ENCODE peak calls at places on chromosome 3, in six cellular contexts. G is fibroblast of pulmonary artery, N is kidney, B is fibroblast of lung, R is dorsolateral prefrontal cortex, S is RWPE1. M is an unnamed sample.

GRCh38 chr3:126292318-126293070 is 64.7 kb downstream of the KLF15 start:
- DNase-seq in S (no peak), R (no peak), B (no peak), G (no peak), N (no peak), M (no peak)

GRCh38 chr3:106428565-106428994 is 559.8 kb upstream of the CBLB start:
- DNase-seq in S (peak; percentile 79), N (no peak), B (peak; percentile 99), R (no peak), G (peak; percentile 98), M (peak; percentile 97)

GRCh38 chr3:12884104-12884742 is 42.9 kb upstream of the RPL32 start:
- DNase-seq in N (peak; percentile 80), B (peak; percentile 24), G (no peak), R (peak; percentile 78), S (no peak), M (no peak)

GRCh38 chr3:10980216-10980799 is 12.2 kb upstream of the SLC6A1 start:
- DNase-seq in N (no peak), S (no peak), B (no peak), G (no peak), R (no peak), M (no peak)

GRCh38 chr3:106508331-106508893 is 639.6 kb upstream of the CBLB start:
- DNase-seq in B (no peak), S (no peak), G (no peak), N (no peak), R (no peak), M (peak; percentile 18)

GRCh38 chr3:182683335-182684257 is 109.7 kb upstream of the ATP11B start:
- DNase-seq in G (peak; percentile 82), N (no peak), R (no peak), B (peak; percentile 75), S (peak; percentile 73), M (peak; percentile 78)

GRCh38 chr3:40096561-40097506 is 212.7 kb upstream of the EIF1B start:
- DNase-seq in S (no peak), R (peak; percentile 54), B (no peak), N (no peak), G (no peak), M (no peak)

GRCh38 chr3:113018461-113019181 is 27.8 kb downstream of the GTPBP8 start:
- DNase-seq in N (no peak), G (peak; percentile 42), B (peak; percentile 27), R (no peak), S (peak; percentile 11), M (peak; percentile 34)

GRCh38 chr3:46710229-46710628 is 7.4 kb downstream of the PRSS50 start:
- DNase-seq in S (no peak), B (no peak), G (no peak), N (no peak), R (peak; percentile 33), M (no peak)

GRCh38 chr3:52041118-52041847 is 15.1 kb downstream of the DUSP7 start:
- DNase-seq in S (no peak), B (no peak), N (peak; percentile 58), R (peak; percentile 85), G (no peak), M (no peak)

GRCh38 chr3:3258281-3258680 is 78.8 kb upstream of the CRBN start:
- DNase-seq in B (no peak), N (no peak), G (no peak), S (no peak), R (no peak), M (no peak)

GRCh38 chr3:106945435-106945834 is 431.8 kb upstream of the CCDC54 start:
- DNase-seq in B (peak; percentile 46), N (no peak), R (no peak), G (peak; percentile 4), S (no peak), M (no peak)

GRCh38 chr3:28115316-28115715 is 126.1 kb upstream of the CMC1 start:
- DNase-seq in N (no peak), R (no peak), G (no peak), B (no peak), S (no peak), M (no peak)

GRCh38 chr3:141262306-141262705 is 30.7 kb downstream of the PXYLP1 start:
- DNase-seq in G (peak; percentile 40), N (no peak), S (no peak), R (no peak), B (peak; percentile 65), M (no peak)

GRCh38 chr3:13746385-13746784 is 133.5 kb downstream of the WNT7A start:
- DNase-seq in N (no peak), B (no peak), G (no peak), R (no peak), S (no peak), M (no peak)

GRCh38 chr3:105394177-105394576 is 27.5 kb downstream of the ALCAM start:
- DNase-seq in S (no peak), B (no peak), R (no peak), G (peak; percentile 97), N (no peak), M (peak; percentile 61)

GRCh38 chr3:32910954-32911353 is 40.5 kb upstream of the CCR4 start:
- DNase-seq in N (no peak), R (no peak), S (no peak), G (no peak), B (peak; percentile 42), M (no peak)

GRCh38 chr3:10531031-10531430 is 25.6 kb upstream of the ATP2B2 start:
- DNase-seq in G (no peak), B (no peak), S (no peak), R (no peak), N (no peak), M (no peak)

GRCh38 chr3:125121246-125122010 is 65.6 kb upstream of the HEG1 start:
- DNase-seq in G (no peak), R (no peak), N (no peak), S (no peak), B (no peak), M (no peak)

DNA sequence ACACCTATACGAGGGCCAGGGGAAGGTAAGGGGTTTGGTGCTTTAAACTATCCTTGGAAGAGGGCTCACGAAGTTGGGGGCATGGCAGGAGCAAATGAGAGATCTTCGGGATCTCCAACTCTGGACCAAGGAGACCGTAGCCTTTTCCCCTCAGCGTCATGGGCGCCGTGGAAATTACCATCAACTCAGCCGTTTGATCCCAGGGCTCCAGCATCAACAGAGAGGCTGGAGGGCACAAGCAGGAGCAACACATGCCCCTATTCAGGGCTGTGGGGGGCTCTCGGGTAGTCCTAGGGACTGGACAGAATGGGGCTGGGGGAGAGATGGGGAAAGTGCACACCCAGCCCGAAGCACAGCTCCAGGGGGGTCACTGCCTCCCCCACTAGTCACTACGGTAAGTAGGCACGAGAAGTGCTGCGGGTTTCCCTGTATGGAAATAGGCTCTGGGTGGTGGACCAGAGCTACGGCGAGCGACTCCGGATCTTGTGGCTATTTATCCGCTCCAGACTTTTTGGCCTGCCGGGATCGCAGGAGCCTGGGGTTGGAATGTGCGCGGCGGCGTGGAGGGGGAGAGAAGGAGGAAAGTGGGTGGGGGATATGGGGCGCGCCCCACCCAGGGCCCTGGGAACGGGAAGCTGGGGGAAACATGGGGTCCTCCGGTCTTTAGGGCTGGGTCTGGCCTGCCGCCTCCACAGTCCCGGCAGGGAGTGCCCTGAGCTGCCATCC is 539 bp upstream of the LAMB2 start:
- DNase-seq in B (peak; percentile 89), N (peak; percentile 93), S (peak; percentile 60), R (peak; percentile 72), G (peak; percentile 91), M (peak; percentile 87)
- TF ChIP-seq CTCF in B (no peak), N (no peak), S (no peak), R (no peak), G (no peak), M (no peak)

DNA sequence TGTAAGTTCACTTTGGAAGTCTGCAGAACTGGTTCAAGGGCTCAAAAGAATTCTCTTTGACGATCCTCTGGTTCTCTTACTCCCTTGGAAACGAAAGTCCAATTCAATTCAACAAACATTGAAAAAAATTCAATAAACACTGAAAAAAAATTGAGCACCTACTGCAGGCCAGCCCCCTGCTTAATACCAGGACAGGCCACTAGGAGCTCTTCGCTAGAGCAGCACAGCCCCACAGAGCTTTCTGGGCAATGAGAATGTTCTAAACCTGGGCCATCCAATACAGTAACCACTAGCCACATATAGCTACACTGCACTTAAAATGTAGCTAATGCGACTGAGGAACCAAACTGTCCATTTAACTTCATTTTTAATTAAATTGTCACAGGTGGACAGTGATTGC is 50.4 kb upstream of the DCLK3 start:
- DNase-seq in S (no peak), N (no peak), R (no peak), G (no peak), B (no peak), M (no peak)
- TF ChIP-seq CTCF in S (no peak), N (no peak), R (no peak), G (peak; percentile 27), B (no peak), M (no peak)

GRCh38 chr3:42605550-42606173 is 5.2 kb downstream of the NKTR start:
- DNase-seq in R (no peak), N (no peak), B (no peak), S (no peak), G (no peak), M (peak; percentile 31)

GRCh38 chr3:42600111-42600957 is at the start of gene NKTR:
- DNase-seq in G (peak; percentile 99), N (peak; percentile 99), B (peak; percentile 97), S (peak; percentile 94), R (peak; percentile 88), M (peak; percentile 99)

GRCh38 chr3:42602961-42603360 is 2.5 kb downstream of the NKTR start:
- DNase-seq in G (no peak), R (no peak), B (no peak), S (no peak), N (no peak), M (no peak)

GRCh38 chr3:42600958-42601675 is 631 bp downstream of the NKTR start:
- DNase-seq in N (peak; percentile 91), R (peak; percentile 52), S (peak; percentile 53), G (peak; percentile 64), B (peak; percentile 61), M (peak; percentile 73)

GRCh38 chr3:42601898-42602581 is 1.6 kb downstream of the NKTR start:
- DNase-seq in R (no peak), G (no peak), N (no peak), B (peak; percentile 24), S (no peak), M (peak; percentile 45)
- TF ChIP-seq CTCF in R (no peak), G (peak; percentile 10), N (no peak), B (no peak), S (no peak), M (peak; percentile 18)

DNA sequence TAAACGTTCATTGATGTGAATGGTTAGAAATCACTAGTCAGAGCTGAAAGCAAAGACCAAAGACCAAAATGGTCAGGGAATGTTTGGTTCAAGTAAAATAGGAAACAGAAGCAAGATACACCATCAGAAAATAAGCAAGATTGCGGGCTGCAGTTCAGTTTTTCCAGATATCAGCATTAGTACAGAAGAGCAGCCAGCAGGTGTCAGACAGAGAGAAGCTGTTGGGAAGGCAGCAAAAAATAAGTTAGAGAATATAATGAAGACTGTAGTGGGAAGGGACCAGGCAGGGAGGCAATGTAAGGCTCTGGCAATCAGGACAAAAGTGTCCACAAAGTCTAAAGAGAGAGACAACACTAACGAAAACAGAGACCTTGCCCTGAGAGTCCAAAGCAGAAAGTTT is 639.4 kb upstream of the NAALADL2 start:
- DNase-seq in R (no peak), N (no peak), G (no peak), B (no peak), S (no peak), M (no peak)
- TF ChIP-seq CTCF in R (no peak), N (peak; percentile 21), G (no peak), B (no peak), S (no peak), M (no peak)